ENCODE peak calls at places on chromosomes 16 and 17, in six cellular contexts. E is mammary epithelial cell, A is body of pancreas, F is WTC11, H is dorsolateral prefrontal cortex, J is A549. B is an unnamed sample.

GRCh38 chr17:12637015-12637414 is 28.7 kb upstream of the MYOCD start:
- DNase-seq in E (peak; percentile 6), A (no peak), F (no peak), H (no peak), J (peak; percentile 56), B (no peak)

GRCh38 chr17:8253801-8254200 is 4.7 kb downstream of the PFAS start:
- DNase-seq in E (no peak), A (peak; percentile 65), F (no peak), H (no peak), J (no peak), B (no peak)

GRCh38 chr16:4936181-4936990 is 562 bp downstream of the PPL start:
- DNase-seq in E (peak; percentile 40), A (peak; percentile 64), F (peak; percentile 67), H (no peak), J (no peak), B (peak; percentile 55)

GRCh38 chr16:23901178-23902131 is 65.7 kb downstream of the PRKCB start:
- DNase-seq in E (no peak), A (no peak), F (no peak), H (no peak), J (no peak), B (no peak)

GRCh38 chr16:22232277-22233049 is 26.4 kb downstream of the EEF2K start:
- DNase-seq in E (peak; percentile 72), A (peak; percentile 92), F (no peak), H (no peak), J (peak; percentile 87), B (no peak)

GRCh38 chr16:49856741-49857330 is 924 bp upstream of the ZNF423 start:
- DNase-seq in E (peak; percentile 73), A (peak; percentile 85), F (peak; percentile 80), H (peak; percentile 82), J (peak; percentile 79), B (peak; percentile 80)

GRCh38 chr16:58099956-58100300 is 29.3 kb downstream of the CFAP20 start:
- DNase-seq in E (no peak), A (no peak), F (no peak), H (no peak), J (no peak), B (no peak)

GRCh38 chr16:4561565-4561964 is 5.4 kb downstream of the C16orf96 start:
- DNase-seq in E (no peak), A (no peak), F (no peak), H (peak; percentile 60), J (no peak), B (no peak)

GRCh38 chr17:27597188-27597580 is 33.8 kb upstream of the LGALS9 start:
- DNase-seq in E (no peak), A (no peak), F (no peak), H (no peak), J (no peak), B (no peak)

GRCh38 chr17:52606098-52606497 is 447.6 kb upstream of the CA10 start:
- DNase-seq in E (peak; percentile 29), A (no peak), F (no peak), H (no peak), J (no peak), B (no peak)

GRCh38 chr16:87384162-87384999 is 805 bp upstream of the FBXO31 start:
- DNase-seq in E (no peak), A (peak; percentile 64), F (peak; percentile 70), H (peak; percentile 80), J (peak; percentile 42), B (no peak)

GRCh38 chr17:81863123-81863675 is 2.9 kb upstream of the P4HB start:
- DNase-seq in E (no peak), A (peak; percentile 72), F (no peak), H (no peak), J (no peak), B (no peak)

GRCh38 chr17:42389135-42389417 is 834 bp upstream of the STAT3 start:
- DNase-seq in E (no peak), A (no peak), F (no peak), H (no peak), J (no peak), B (no peak)

GRCh38 chr17:50904522-50905459 is 38.6 kb upstream of the TOB1 start:
- DNase-seq in E (no peak), A (peak; percentile 88), F (no peak), H (peak; percentile 61), J (no peak), B (no peak)

GRCh38 chr16:81618187-81618586 is 160.9 kb upstream of the PLCG2 start:
- DNase-seq in E (no peak), A (no peak), F (no peak), H (no peak), J (no peak), B (no peak)

GRCh38 chr17:58691701-58692238 is at the start of gene TEX14:
- DNase-seq in E (no peak), A (no peak), F (no peak), H (no peak), J (no peak), B (no peak)

GRCh38 chr16:49635009-49635350 is 220.9 kb downstream of the ZNF423 start:
- DNase-seq in E (no peak), A (no peak), F (no peak), H (no peak), J (no peak), B (no peak)

GRCh38 chr17:41524261-41524660 is 3.8 kb downstream of the KRT19 start:
- DNase-seq in E (no peak), A (no peak), F (no peak), H (no peak), J (no peak), B (no peak)

GRCh38 chr16:13992322-13992721 is 72.4 kb downstream of the ERCC4 start:
- DNase-seq in E (no peak), A (no peak), F (no peak), H (no peak), J (no peak), B (no peak)

GRCh38 chr16:29806641-29807425 is 504 bp downstream of the MAZ start:
- DNase-seq in E (peak; percentile 50), A (peak; percentile 62), F (peak; percentile 68), H (no peak), J (no peak), B (peak; percentile 62)

GRCh38 chr17:33169580-33170285 is 123.4 kb downstream of the ASIC2 start:
- DNase-seq in E (peak; percentile 68), A (no peak), F (no peak), H (no peak), J (no peak), B (no peak)

DNA sequence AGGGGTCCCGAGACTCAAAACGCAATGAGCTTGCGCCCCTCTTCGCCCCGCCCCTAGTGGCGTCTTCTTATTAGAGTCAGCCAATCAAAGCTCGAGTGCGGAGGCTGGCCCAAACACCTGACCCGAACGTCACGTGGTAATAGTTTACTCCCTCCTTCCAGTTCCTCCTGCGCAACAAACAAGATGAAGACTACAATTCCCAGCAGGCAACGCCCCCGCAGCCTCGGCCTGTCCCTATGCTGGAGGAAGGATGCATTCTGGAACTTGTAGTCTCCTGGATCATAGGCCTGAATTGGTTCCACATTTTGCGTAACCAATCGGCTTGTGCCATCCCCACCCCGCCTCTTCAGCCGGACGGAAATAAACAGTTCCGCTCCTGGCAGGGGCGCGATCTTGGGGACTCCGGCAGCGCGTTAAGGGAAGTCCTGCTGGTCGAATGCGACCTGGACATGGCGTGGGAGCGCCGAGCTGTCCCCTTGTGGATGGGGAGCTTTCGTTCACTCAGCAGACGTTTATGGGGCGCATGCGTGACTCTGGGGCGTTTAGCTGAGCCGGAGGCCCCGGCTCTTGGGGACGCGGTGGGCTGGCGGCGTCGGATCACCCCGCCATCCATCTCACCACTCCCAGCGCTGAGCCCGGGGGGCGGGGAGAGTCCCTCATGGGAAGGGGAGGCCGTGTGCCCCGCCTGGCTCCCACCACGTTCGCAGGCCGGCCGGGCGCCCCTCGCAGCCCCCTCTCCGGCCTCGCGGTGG is at the start of gene WBP2:
- DNase-seq in E (peak; percentile 100), A (peak; percentile 99), F (peak; percentile 98), H (peak; percentile 96), J (peak; percentile 100), B (peak; percentile 99)
- TF ChIP-seq CTCF in E (peak; percentile 29), A (peak; percentile 21), F (no peak), H (no peak), J (peak; percentile 63), B (no peak)

DNA sequence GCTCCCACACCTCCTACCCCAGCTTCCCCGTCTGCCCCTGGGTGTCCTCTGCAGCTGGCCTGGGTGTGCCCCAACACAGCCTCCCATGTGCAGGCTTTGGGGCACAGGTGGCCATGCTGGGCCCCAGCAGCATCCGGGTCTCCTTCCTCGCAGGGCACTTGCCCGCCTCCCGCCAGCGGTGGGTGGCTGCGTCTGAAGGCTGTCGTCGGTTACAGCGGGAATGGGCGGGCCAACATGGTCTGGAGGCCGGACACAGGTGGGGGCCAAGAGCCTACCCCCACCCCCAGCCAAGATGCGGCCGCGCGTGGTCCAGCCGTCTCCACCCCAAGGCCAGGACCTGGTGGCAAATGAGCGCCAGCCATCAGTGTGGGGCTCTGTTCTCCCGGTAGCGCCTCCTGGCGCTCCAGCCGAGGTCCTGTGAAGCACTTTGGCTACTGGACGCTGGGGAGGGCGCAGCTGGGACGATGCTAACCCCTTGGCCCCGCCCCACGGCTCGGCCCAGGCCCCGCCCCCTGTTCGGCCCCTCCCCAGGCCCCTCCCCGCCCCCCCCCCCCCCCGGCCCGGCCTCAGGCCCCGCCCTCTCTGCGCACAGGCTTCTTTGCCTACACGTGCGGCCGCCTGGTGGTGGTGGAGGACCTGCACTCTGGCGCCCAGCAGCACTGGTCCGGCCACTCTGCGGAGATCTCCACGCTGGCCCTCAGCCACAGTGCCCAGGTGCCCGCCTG is 7.3 kb upstream of the RHOT2 start:
- DNase-seq in E (peak; percentile 51), A (peak; percentile 99), F (peak; percentile 93), H (peak; percentile 83), J (peak; percentile 70), B (peak; percentile 98)
- TF ChIP-seq CTCF in E (peak; percentile 50), A (peak; percentile 54), F (peak; percentile 58), H (peak; percentile 57), J (peak; percentile 48), B (peak; percentile 62)

DNA sequence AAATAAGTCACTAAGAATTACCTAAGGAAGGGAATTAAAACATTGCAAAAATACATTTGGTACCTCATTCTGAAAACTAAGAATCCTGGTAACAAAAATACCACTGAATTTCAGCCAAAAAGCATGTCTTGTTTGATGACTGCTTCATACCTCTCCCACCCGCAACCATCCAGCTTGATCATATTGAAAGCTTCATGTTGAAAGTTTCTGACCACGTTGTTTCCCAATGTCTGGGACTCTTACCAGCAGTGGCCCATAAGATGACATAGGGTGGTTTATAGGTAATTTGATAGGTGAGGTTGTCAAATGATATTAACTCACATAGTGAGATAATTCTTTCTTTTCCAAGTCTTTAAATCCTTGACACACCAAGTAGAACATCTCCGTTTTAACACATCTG is 139.3 kb downstream of the CDH11 start:
- DNase-seq in E (no peak), A (no peak), F (no peak), H (no peak), J (no peak), B (no peak)
- TF ChIP-seq CTCF in E (no peak), A (no peak), F (no peak), H (no peak), J (no peak), B (no peak)

DNA sequence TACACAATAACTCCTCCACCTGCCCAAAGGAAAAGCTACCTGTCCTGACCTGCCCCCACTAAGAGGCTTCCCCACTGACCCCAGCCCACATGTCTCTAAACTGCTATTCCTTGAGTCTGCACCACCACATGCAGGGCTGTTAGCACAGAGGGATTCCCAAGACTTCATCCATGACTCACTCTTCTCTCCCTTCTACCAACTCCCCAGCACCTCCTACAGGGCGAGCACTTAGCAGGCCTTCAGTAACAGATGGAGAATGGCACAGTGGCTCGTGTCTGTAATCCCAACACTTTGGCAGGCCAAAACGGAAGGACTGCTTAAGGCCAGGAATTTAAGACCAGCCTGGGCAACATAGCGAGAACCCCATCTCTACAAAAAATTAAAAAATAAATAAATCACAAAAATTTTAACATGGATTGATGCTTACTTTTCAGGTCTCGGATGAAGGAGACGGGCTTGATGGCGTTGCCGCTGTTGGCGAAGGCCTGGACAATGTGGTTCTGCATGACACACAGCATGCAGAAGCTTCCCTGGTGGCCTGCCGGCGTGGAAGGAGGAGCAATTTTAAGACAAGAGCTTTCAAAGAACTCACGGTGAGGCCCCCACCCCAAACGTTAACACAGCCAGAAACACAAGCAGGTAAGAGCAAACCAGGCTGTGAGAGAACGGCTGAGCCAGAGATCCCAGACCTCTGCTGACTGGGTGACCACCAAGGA is 12.0 kb downstream of the USP36 start:
- DNase-seq in E (peak; percentile 39), A (no peak), F (no peak), H (no peak), J (peak; percentile 80), B (no peak)
- TF ChIP-seq CTCF in E (peak; percentile 62), A (no peak), F (no peak), H (no peak), J (peak; percentile 26), B (no peak)

B was measured in GM13977.